ENCODE peak calls at places on chromosomes 6 and 20, in nine cellular contexts. One of them, this sample, is unnamed.

GRCh38 chr6:6007311-6008113 is 787 bp upstream of the NRN1 start:
- DNase-seq in activated naive CD8-positive, alpha-beta T cell treated with anti-CD3 and anti-CD28 coated beads, Interleukin-2, amount 50 U/mL, for 24 hours: peak; percentile 59
- DNase-seq in A549: no peak
- DNase-seq in activated T-helper 1 cell treated with anti-CD3 and anti-CD28 coated beads, Interleukin-2, amount 50 U/mL, for 16 hours: no peak
- DNase-seq in stomach: no peak
- DNase-seq in hippocampal formation: no peak
- DNase-seq in activated CD4-positive, CD25-positive, alpha-beta regulatory T cell treated with anti-CD3 and anti-CD28 coated beads, Interleukin-2, amount 50 U/mL, for 72 hours: no peak
- DNase-seq in stimulated activated CD8-positive, alpha-beta memory T cell treated with anti-CD3 and anti-CD28 coated beads, Interleukin-15, amount 100 ng/mL, for 4 hours: no peak
- DNase-seq in hypothalamus: no peak
- DNase-seq in this sample: no peak

GRCh38 chr20:58876437-58876836 is 23.9 kb downstream of the GNAS start:
- DNase-seq in activated T-helper 1 cell treated with anti-CD3 and anti-CD28 coated beads, Interleukin-2, amount 50 U/mL, for 16 hours: no peak
- DNase-seq in A549: no peak
- DNase-seq in hippocampal formation: no peak
- DNase-seq in activated naive CD8-positive, alpha-beta T cell treated with anti-CD3 and anti-CD28 coated beads, Interleukin-2, amount 50 U/mL, for 24 hours: no peak
- DNase-seq in stomach: no peak
- DNase-seq in activated CD4-positive, CD25-positive, alpha-beta regulatory T cell treated with anti-CD3 and anti-CD28 coated beads, Interleukin-2, amount 50 U/mL, for 72 hours: no peak
- DNase-seq in stimulated activated CD8-positive, alpha-beta memory T cell treated with anti-CD3 and anti-CD28 coated beads, Interleukin-15, amount 100 ng/mL, for 4 hours: no peak
- DNase-seq in hypothalamus: no peak
- DNase-seq in this sample: no peak

GRCh38 chr6:76876922-76877553 is 586.3 kb downstream of the HTR1B start:
- DNase-seq in activated T-helper 1 cell treated with anti-CD3 and anti-CD28 coated beads, Interleukin-2, amount 50 U/mL, for 16 hours: no peak
- DNase-seq in hypothalamus: no peak
- DNase-seq in activated naive CD8-positive, alpha-beta T cell treated with anti-CD3 and anti-CD28 coated beads, Interleukin-2, amount 50 U/mL, for 24 hours: no peak
- DNase-seq in hippocampal formation: no peak
- DNase-seq in stimulated activated CD8-positive, alpha-beta memory T cell treated with anti-CD3 and anti-CD28 coated beads, Interleukin-15, amount 100 ng/mL, for 4 hours: no peak
- DNase-seq in activated CD4-positive, CD25-positive, alpha-beta regulatory T cell treated with anti-CD3 and anti-CD28 coated beads, Interleukin-2, amount 50 U/mL, for 72 hours: no peak
- DNase-seq in stomach: peak; percentile 54
- DNase-seq in A549: no peak
- DNase-seq in this sample: no peak

GRCh38 chr6:70651326-70651905 is 16.3 kb upstream of the SMAP1 start:
- DNase-seq in activated naive CD8-positive, alpha-beta T cell treated with anti-CD3 and anti-CD28 coated beads, Interleukin-2, amount 50 U/mL, for 24 hours: peak; percentile 38
- DNase-seq in hypothalamus: no peak
- DNase-seq in activated T-helper 1 cell treated with anti-CD3 and anti-CD28 coated beads, Interleukin-2, amount 50 U/mL, for 16 hours: peak; percentile 2
- DNase-seq in hippocampal formation: no peak
- DNase-seq in A549: no peak
- DNase-seq in stomach: no peak
- DNase-seq in activated CD4-positive, CD25-positive, alpha-beta regulatory T cell treated with anti-CD3 and anti-CD28 coated beads, Interleukin-2, amount 50 U/mL, for 72 hours: peak; percentile 39
- DNase-seq in stimulated activated CD8-positive, alpha-beta memory T cell treated with anti-CD3 and anti-CD28 coated beads, Interleukin-15, amount 100 ng/mL, for 4 hours: no peak
- DNase-seq in this sample: no peak

GRCh38 chr6:10101551-10102252 is 313.2 kb downstream of the TFAP2A start:
- DNase-seq in hypothalamus: no peak
- DNase-seq in activated naive CD8-positive, alpha-beta T cell treated with anti-CD3 and anti-CD28 coated beads, Interleukin-2, amount 50 U/mL, for 24 hours: no peak
- DNase-seq in A549: no peak
- DNase-seq in activated T-helper 1 cell treated with anti-CD3 and anti-CD28 coated beads, Interleukin-2, amount 50 U/mL, for 16 hours: no peak
- DNase-seq in activated CD4-positive, CD25-positive, alpha-beta regulatory T cell treated with anti-CD3 and anti-CD28 coated beads, Interleukin-2, amount 50 U/mL, for 72 hours: no peak
- DNase-seq in hippocampal formation: no peak
- DNase-seq in stimulated activated CD8-positive, alpha-beta memory T cell treated with anti-CD3 and anti-CD28 coated beads, Interleukin-15, amount 100 ng/mL, for 4 hours: no peak
- DNase-seq in stomach: no peak
- DNase-seq in this sample: no peak

GRCh38 chr6:106117579-106117978 is 31.4 kb downstream of the PRDM1 start:
- DNase-seq in activated CD4-positive, CD25-positive, alpha-beta regulatory T cell treated with anti-CD3 and anti-CD28 coated beads, Interleukin-2, amount 50 U/mL, for 72 hours: no peak
- DNase-seq in stomach: no peak
- DNase-seq in hypothalamus: no peak
- DNase-seq in stimulated activated CD8-positive, alpha-beta memory T cell treated with anti-CD3 and anti-CD28 coated beads, Interleukin-15, amount 100 ng/mL, for 4 hours: peak; percentile 51
- DNase-seq in activated T-helper 1 cell treated with anti-CD3 and anti-CD28 coated beads, Interleukin-2, amount 50 U/mL, for 16 hours: peak; percentile 30
- DNase-seq in A549: no peak
- DNase-seq in hippocampal formation: no peak
- DNase-seq in activated naive CD8-positive, alpha-beta T cell treated with anti-CD3 and anti-CD28 coated beads, Interleukin-2, amount 50 U/mL, for 24 hours: peak; percentile 64
- DNase-seq in this sample: peak; percentile 46

GRCh38 chr20:48638546-48638945 is 189.3 kb downstream of the PREX1 start:
- DNase-seq in A549: no peak
- DNase-seq in activated CD4-positive, CD25-positive, alpha-beta regulatory T cell treated with anti-CD3 and anti-CD28 coated beads, Interleukin-2, amount 50 U/mL, for 72 hours: no peak
- DNase-seq in activated T-helper 1 cell treated with anti-CD3 and anti-CD28 coated beads, Interleukin-2, amount 50 U/mL, for 16 hours: no peak
- DNase-seq in activated naive CD8-positive, alpha-beta T cell treated with anti-CD3 and anti-CD28 coated beads, Interleukin-2, amount 50 U/mL, for 24 hours: no peak
- DNase-seq in stimulated activated CD8-positive, alpha-beta memory T cell treated with anti-CD3 and anti-CD28 coated beads, Interleukin-15, amount 100 ng/mL, for 4 hours: no peak
- DNase-seq in stomach: no peak
- DNase-seq in hippocampal formation: no peak
- DNase-seq in hypothalamus: no peak
- DNase-seq in this sample: no peak

GRCh38 chr20:56504373-56505005 is 20.1 kb upstream of the FAM209A start:
- DNase-seq in stomach: no peak
- DNase-seq in hypothalamus: no peak
- DNase-seq in hippocampal formation: no peak
- DNase-seq in activated CD4-positive, CD25-positive, alpha-beta regulatory T cell treated with anti-CD3 and anti-CD28 coated beads, Interleukin-2, amount 50 U/mL, for 72 hours: no peak
- DNase-seq in activated T-helper 1 cell treated with anti-CD3 and anti-CD28 coated beads, Interleukin-2, amount 50 U/mL, for 16 hours: no peak
- DNase-seq in activated naive CD8-positive, alpha-beta T cell treated with anti-CD3 and anti-CD28 coated beads, Interleukin-2, amount 50 U/mL, for 24 hours: peak; percentile 19
- DNase-seq in stimulated activated CD8-positive, alpha-beta memory T cell treated with anti-CD3 and anti-CD28 coated beads, Interleukin-15, amount 100 ng/mL, for 4 hours: no peak
- DNase-seq in A549: peak; percentile 38
- DNase-seq in this sample: no peak